ENCODE peak calls at places on chromosome 19, in ten cellular contexts. One of them, this sample, is unnamed.

GRCh38 chr19:48913114-48913513 is 13.0 kb downstream of the NUCB1 start:
- DNase-seq in A172: no peak
- DNase-seq in GM04504: no peak
- DNase-seq in omental fat pad: no peak
- DNase-seq in GM12891: no peak
- DNase-seq in HT1080: no peak
- DNase-seq in effector memory CD8-positive, alpha-beta T cell: peak; percentile 22
- DNase-seq in activated CD8-positive, alpha-beta memory T cell treated with anti-CD3 and anti-CD28 coated beads, Interleukin-2, amount 50 U/mL, for 4 hours: no peak
- DNase-seq in stimulated activated CD4-positive, alpha-beta T cell treated with anti-CD3 and anti-CD28 coated beads, TNF-alpha, amount 100 ng/mL, for 1 hour: no peak
- DNase-seq in tibial artery: no peak
- DNase-seq in this sample: no peak

GRCh38 chr19:45922281-45922680 is 7.7 kb upstream of the NANOS2 start:
- DNase-seq in A172: no peak
- DNase-seq in GM04504: no peak
- DNase-seq in omental fat pad: no peak
- DNase-seq in GM12891: no peak
- DNase-seq in HT1080: no peak
- DNase-seq in effector memory CD8-positive, alpha-beta T cell: no peak
- DNase-seq in activated CD8-positive, alpha-beta memory T cell treated with anti-CD3 and anti-CD28 coated beads, Interleukin-2, amount 50 U/mL, for 4 hours: no peak
- DNase-seq in stimulated activated CD4-positive, alpha-beta T cell treated with anti-CD3 and anti-CD28 coated beads, TNF-alpha, amount 100 ng/mL, for 1 hour: no peak
- DNase-seq in tibial artery: no peak
- DNase-seq in this sample: no peak

GRCh38 chr19:46265217-46265828 is 31.5 kb upstream of the HIF3A start:
- DNase-seq in A172: peak; percentile 41
- DNase-seq in GM04504: peak; percentile 57
- DNase-seq in omental fat pad: no peak
- DNase-seq in GM12891: peak; percentile 56
- DNase-seq in HT1080: peak; percentile 76
- DNase-seq in effector memory CD8-positive, alpha-beta T cell: peak; percentile 74
- DNase-seq in activated CD8-positive, alpha-beta memory T cell treated with anti-CD3 and anti-CD28 coated beads, Interleukin-2, amount 50 U/mL, for 4 hours: peak; percentile 68
- DNase-seq in stimulated activated CD4-positive, alpha-beta T cell treated with anti-CD3 and anti-CD28 coated beads, TNF-alpha, amount 100 ng/mL, for 1 hour: peak; percentile 34
- DNase-seq in tibial artery: peak; percentile 51
- DNase-seq in this sample: peak; percentile 84

GRCh38 chr19:29119582-29119981 is 93.4 kb downstream of the UQCRFS1 start:
- DNase-seq in A172: no peak
- DNase-seq in GM04504: peak; percentile 1
- DNase-seq in omental fat pad: no peak
- DNase-seq in GM12891: no peak
- DNase-seq in HT1080: no peak
- DNase-seq in effector memory CD8-positive, alpha-beta T cell: no peak
- DNase-seq in activated CD8-positive, alpha-beta memory T cell treated with anti-CD3 and anti-CD28 coated beads, Interleukin-2, amount 50 U/mL, for 4 hours: no peak
- DNase-seq in stimulated activated CD4-positive, alpha-beta T cell treated with anti-CD3 and anti-CD28 coated beads, TNF-alpha, amount 100 ng/mL, for 1 hour: no peak
- DNase-seq in tibial artery: no peak
- DNase-seq in this sample: no peak

GRCh38 chr19:10620786-10621185 is 4.6 kb upstream of the SLC44A2 start:
- DNase-seq in A172: no peak
- DNase-seq in GM04504: no peak
- DNase-seq in omental fat pad: no peak
- DNase-seq in GM12891: no peak
- DNase-seq in HT1080: no peak
- DNase-seq in effector memory CD8-positive, alpha-beta T cell: no peak
- DNase-seq in activated CD8-positive, alpha-beta memory T cell treated with anti-CD3 and anti-CD28 coated beads, Interleukin-2, amount 50 U/mL, for 4 hours: no peak
- DNase-seq in stimulated activated CD4-positive, alpha-beta T cell treated with anti-CD3 and anti-CD28 coated beads, TNF-alpha, amount 100 ng/mL, for 1 hour: no peak
- DNase-seq in tibial artery: no peak
- DNase-seq in this sample: no peak

GRCh38 chr19:39347332-39348227 is 5.4 kb downstream of the SAMD4B start:
- DNase-seq in A172: no peak
- DNase-seq in GM04504: no peak
- DNase-seq in omental fat pad: no peak
- DNase-seq in GM12891: no peak
- DNase-seq in HT1080: no peak
- DNase-seq in effector memory CD8-positive, alpha-beta T cell: no peak
- DNase-seq in activated CD8-positive, alpha-beta memory T cell treated with anti-CD3 and anti-CD28 coated beads, Interleukin-2, amount 50 U/mL, for 4 hours: no peak
- DNase-seq in stimulated activated CD4-positive, alpha-beta T cell treated with anti-CD3 and anti-CD28 coated beads, TNF-alpha, amount 100 ng/mL, for 1 hour: no peak
- DNase-seq in tibial artery: no peak
- DNase-seq in this sample: no peak

GRCh38 chr19:16861875-16862274 is 26.9 kb upstream of the F2RL3 start:
- DNase-seq in A172: no peak
- DNase-seq in GM04504: no peak
- DNase-seq in omental fat pad: no peak
- DNase-seq in GM12891: no peak
- DNase-seq in HT1080: no peak
- DNase-seq in effector memory CD8-positive, alpha-beta T cell: no peak
- DNase-seq in activated CD8-positive, alpha-beta memory T cell treated with anti-CD3 and anti-CD28 coated beads, Interleukin-2, amount 50 U/mL, for 4 hours: no peak
- DNase-seq in stimulated activated CD4-positive, alpha-beta T cell treated with anti-CD3 and anti-CD28 coated beads, TNF-alpha, amount 100 ng/mL, for 1 hour: no peak
- DNase-seq in tibial artery: no peak
- DNase-seq in this sample: no peak

GRCh38 chr19:19860756-19861390 is 4.8 kb upstream of the ZNF253 start:
- DNase-seq in A172: no peak
- DNase-seq in GM04504: no peak
- DNase-seq in omental fat pad: peak; percentile 54
- DNase-seq in GM12891: no peak
- DNase-seq in HT1080: no peak
- DNase-seq in effector memory CD8-positive, alpha-beta T cell: peak; percentile 30
- DNase-seq in activated CD8-positive, alpha-beta memory T cell treated with anti-CD3 and anti-CD28 coated beads, Interleukin-2, amount 50 U/mL, for 4 hours: peak; percentile 51
- DNase-seq in stimulated activated CD4-positive, alpha-beta T cell treated with anti-CD3 and anti-CD28 coated beads, TNF-alpha, amount 100 ng/mL, for 1 hour: peak; percentile 13
- DNase-seq in tibial artery: no peak
- DNase-seq in this sample: no peak

GRCh38 chr19:50749490-50749889 is 20.8 kb upstream of the GPR32 start:
- DNase-seq in A172: no peak
- DNase-seq in GM04504: no peak
- DNase-seq in omental fat pad: no peak
- DNase-seq in GM12891: no peak
- DNase-seq in HT1080: no peak
- DNase-seq in effector memory CD8-positive, alpha-beta T cell: no peak
- DNase-seq in activated CD8-positive, alpha-beta memory T cell treated with anti-CD3 and anti-CD28 coated beads, Interleukin-2, amount 50 U/mL, for 4 hours: no peak
- DNase-seq in stimulated activated CD4-positive, alpha-beta T cell treated with anti-CD3 and anti-CD28 coated beads, TNF-alpha, amount 100 ng/mL, for 1 hour: no peak
- DNase-seq in tibial artery: no peak
- DNase-seq in this sample: no peak

GRCh38 chr19:6210721-6211600 is 68.8 kb downstream of the MLLT1 start:
- DNase-seq in A172: no peak
- DNase-seq in GM04504: no peak
- DNase-seq in omental fat pad: no peak
- DNase-seq in GM12891: no peak
- DNase-seq in HT1080: no peak
- DNase-seq in effector memory CD8-positive, alpha-beta T cell: no peak
- DNase-seq in activated CD8-positive, alpha-beta memory T cell treated with anti-CD3 and anti-CD28 coated beads, Interleukin-2, amount 50 U/mL, for 4 hours: no peak
- DNase-seq in stimulated activated CD4-positive, alpha-beta T cell treated with anti-CD3 and anti-CD28 coated beads, TNF-alpha, amount 100 ng/mL, for 1 hour: no peak
- DNase-seq in tibial artery: no peak
- DNase-seq in this sample: no peak

GRCh38 chr19:46598372-46598917 is 2.7 kb upstream of the CALM3 start:
- DNase-seq in A172: no peak
- DNase-seq in GM04504: no peak
- DNase-seq in omental fat pad: no peak
- DNase-seq in GM12891: no peak
- DNase-seq in HT1080: no peak
- DNase-seq in effector memory CD8-positive, alpha-beta T cell: no peak
- DNase-seq in activated CD8-positive, alpha-beta memory T cell treated with anti-CD3 and anti-CD28 coated beads, Interleukin-2, amount 50 U/mL, for 4 hours: no peak
- DNase-seq in stimulated activated CD4-positive, alpha-beta T cell treated with anti-CD3 and anti-CD28 coated beads, TNF-alpha, amount 100 ng/mL, for 1 hour: no peak
- DNase-seq in tibial artery: no peak
- DNase-seq in this sample: no peak

GRCh38 chr19:45468159-45468651 is 409 bp downstream of the FOSB start:
- DNase-seq in A172: no peak
- DNase-seq in GM04504: no peak
- DNase-seq in omental fat pad: no peak
- DNase-seq in GM12891: no peak
- DNase-seq in HT1080: no peak
- DNase-seq in effector memory CD8-positive, alpha-beta T cell: peak; percentile 60
- DNase-seq in activated CD8-positive, alpha-beta memory T cell treated with anti-CD3 and anti-CD28 coated beads, Interleukin-2, amount 50 U/mL, for 4 hours: peak; percentile 42
- DNase-seq in stimulated activated CD4-positive, alpha-beta T cell treated with anti-CD3 and anti-CD28 coated beads, TNF-alpha, amount 100 ng/mL, for 1 hour: no peak
- DNase-seq in tibial artery: no peak
- DNase-seq in this sample: no peak

GRCh38 chr19:42396248-42396541 is 6.1 kb upstream of the CNFN start:
- DNase-seq in A172: no peak
- DNase-seq in GM04504: no peak
- DNase-seq in omental fat pad: no peak
- DNase-seq in GM12891: no peak
- DNase-seq in HT1080: no peak
- DNase-seq in effector memory CD8-positive, alpha-beta T cell: no peak
- DNase-seq in activated CD8-positive, alpha-beta memory T cell treated with anti-CD3 and anti-CD28 coated beads, Interleukin-2, amount 50 U/mL, for 4 hours: no peak
- DNase-seq in stimulated activated CD4-positive, alpha-beta T cell treated with anti-CD3 and anti-CD28 coated beads, TNF-alpha, amount 100 ng/mL, for 1 hour: no peak
- DNase-seq in tibial artery: no peak
- DNase-seq in this sample: no peak

GRCh38 chr19:14570864-14571527 is 870 bp downstream of the NDUFB7 start:
- DNase-seq in A172: no peak
- DNase-seq in GM04504: no peak
- DNase-seq in omental fat pad: no peak
- DNase-seq in GM12891: no peak
- DNase-seq in HT1080: no peak
- DNase-seq in effector memory CD8-positive, alpha-beta T cell: no peak
- DNase-seq in activated CD8-positive, alpha-beta memory T cell treated with anti-CD3 and anti-CD28 coated beads, Interleukin-2, amount 50 U/mL, for 4 hours: no peak
- DNase-seq in stimulated activated CD4-positive, alpha-beta T cell treated with anti-CD3 and anti-CD28 coated beads, TNF-alpha, amount 100 ng/mL, for 1 hour: no peak
- DNase-seq in tibial artery: no peak
- DNase-seq in this sample: no peak

GRCh38 chr19:38388310-38389100 is at the start of gene SPRED3:
- DNase-seq in A172: peak; percentile 78
- DNase-seq in GM04504: no peak
- DNase-seq in omental fat pad: no peak
- DNase-seq in GM12891: no peak
- DNase-seq in HT1080: no peak
- DNase-seq in effector memory CD8-positive, alpha-beta T cell: no peak
- DNase-seq in activated CD8-positive, alpha-beta memory T cell treated with anti-CD3 and anti-CD28 coated beads, Interleukin-2, amount 50 U/mL, for 4 hours: no peak
- DNase-seq in stimulated activated CD4-positive, alpha-beta T cell treated with anti-CD3 and anti-CD28 coated beads, TNF-alpha, amount 100 ng/mL, for 1 hour: no peak
- DNase-seq in tibial artery: no peak
- DNase-seq in this sample: peak; percentile 52

GRCh38 chr19:11767633-11768133 is 883 bp downstream of the ZNF441 start:
- DNase-seq in A172: peak; percentile 18
- DNase-seq in GM04504: peak; percentile 22
- DNase-seq in omental fat pad: no peak
- DNase-seq in GM12891: peak; percentile 13
- DNase-seq in HT1080: peak; percentile 5
- DNase-seq in effector memory CD8-positive, alpha-beta T cell: peak; percentile 4
- DNase-seq in activated CD8-positive, alpha-beta memory T cell treated with anti-CD3 and anti-CD28 coated beads, Interleukin-2, amount 50 U/mL, for 4 hours: peak; percentile 19
- DNase-seq in stimulated activated CD4-positive, alpha-beta T cell treated with anti-CD3 and anti-CD28 coated beads, TNF-alpha, amount 100 ng/mL, for 1 hour: no peak
- DNase-seq in tibial artery: peak; percentile 45
- DNase-seq in this sample: no peak

GRCh38 chr19:13062317-13062716 is 40.3 kb downstream of the LYL1 start:
- DNase-seq in A172: no peak
- DNase-seq in GM04504: no peak
- DNase-seq in omental fat pad: no peak
- DNase-seq in GM12891: no peak
- DNase-seq in HT1080: no peak
- DNase-seq in effector memory CD8-positive, alpha-beta T cell: no peak
- DNase-seq in activated CD8-positive, alpha-beta memory T cell treated with anti-CD3 and anti-CD28 coated beads, Interleukin-2, amount 50 U/mL, for 4 hours: no peak
- DNase-seq in stimulated activated CD4-positive, alpha-beta T cell treated with anti-CD3 and anti-CD28 coated beads, TNF-alpha, amount 100 ng/mL, for 1 hour: no peak
- DNase-seq in tibial artery: no peak
- DNase-seq in this sample: no peak

GRCh38 chr19:52200044-52200443 is 10.2 kb downstream of the PPP2R1A start:
- DNase-seq in A172: peak; percentile 33
- DNase-seq in GM04504: peak; percentile 59
- DNase-seq in omental fat pad: peak; percentile 27
- DNase-seq in GM12891: no peak
- DNase-seq in HT1080: no peak
- DNase-seq in effector memory CD8-positive, alpha-beta T cell: no peak
- DNase-seq in activated CD8-positive, alpha-beta memory T cell treated with anti-CD3 and anti-CD28 coated beads, Interleukin-2, amount 50 U/mL, for 4 hours: no peak
- DNase-seq in stimulated activated CD4-positive, alpha-beta T cell treated with anti-CD3 and anti-CD28 coated beads, TNF-alpha, amount 100 ng/mL, for 1 hour: no peak
- DNase-seq in tibial artery: peak; percentile 74
- DNase-seq in this sample: no peak

GRCh38 chr19:35565016-35565856 is 1.8 kb upstream of the ATP4A start:
- DNase-seq in A172: no peak
- DNase-seq in GM04504: no peak
- DNase-seq in omental fat pad: no peak
- DNase-seq in GM12891: no peak
- DNase-seq in HT1080: no peak
- DNase-seq in effector memory CD8-positive, alpha-beta T cell: no peak
- DNase-seq in activated CD8-positive, alpha-beta memory T cell treated with anti-CD3 and anti-CD28 coated beads, Interleukin-2, amount 50 U/mL, for 4 hours: no peak
- DNase-seq in stimulated activated CD4-positive, alpha-beta T cell treated with anti-CD3 and anti-CD28 coated beads, TNF-alpha, amount 100 ng/mL, for 1 hour: no peak
- DNase-seq in tibial artery: no peak
- DNase-seq in this sample: no peak

GRCh38 chr19:48403606-48404005 is 10.1 kb downstream of the GRIN2D start:
- DNase-seq in A172: peak; percentile 67
- DNase-seq in GM04504: no peak
- DNase-seq in omental fat pad: no peak
- DNase-seq in GM12891: peak; percentile 74
- DNase-seq in HT1080: peak; percentile 68
- DNase-seq in effector memory CD8-positive, alpha-beta T cell: peak; percentile 46
- DNase-seq in activated CD8-positive, alpha-beta memory T cell treated with anti-CD3 and anti-CD28 coated beads, Interleukin-2, amount 50 U/mL, for 4 hours: peak; percentile 49
- DNase-seq in stimulated activated CD4-positive, alpha-beta T cell treated with anti-CD3 and anti-CD28 coated beads, TNF-alpha, amount 100 ng/mL, for 1 hour: no peak
- DNase-seq in tibial artery: peak; percentile 36
- DNase-seq in this sample: no peak

GRCh38 chr19:42376177-42376555 is 13.9 kb downstream of the CNFN start:
- DNase-seq in A172: no peak
- DNase-seq in GM04504: no peak
- DNase-seq in omental fat pad: no peak
- DNase-seq in GM12891: no peak
- DNase-seq in HT1080: no peak
- DNase-seq in effector memory CD8-positive, alpha-beta T cell: no peak
- DNase-seq in activated CD8-positive, alpha-beta memory T cell treated with anti-CD3 and anti-CD28 coated beads, Interleukin-2, amount 50 U/mL, for 4 hours: no peak
- DNase-seq in stimulated activated CD4-positive, alpha-beta T cell treated with anti-CD3 and anti-CD28 coated beads, TNF-alpha, amount 100 ng/mL, for 1 hour: no peak
- DNase-seq in tibial artery: no peak
- DNase-seq in this sample: no peak

GRCh38 chr19:55647732-55648656 is at the start of gene CCDC106:
- DNase-seq in A172: no peak
- DNase-seq in GM04504: no peak
- DNase-seq in omental fat pad: no peak
- DNase-seq in GM12891: no peak
- DNase-seq in HT1080: peak; percentile 61
- DNase-seq in effector memory CD8-positive, alpha-beta T cell: no peak
- DNase-seq in activated CD8-positive, alpha-beta memory T cell treated with anti-CD3 and anti-CD28 coated beads, Interleukin-2, amount 50 U/mL, for 4 hours: peak; percentile 73
- DNase-seq in stimulated activated CD4-positive, alpha-beta T cell treated with anti-CD3 and anti-CD28 coated beads, TNF-alpha, amount 100 ng/mL, for 1 hour: no peak
- DNase-seq in tibial artery: peak; percentile 60
- DNase-seq in this sample: peak; percentile 33

GRCh38 chr19:6271721-6272410 is 7.9 kb downstream of the MLLT1 start:
- DNase-seq in A172: no peak
- DNase-seq in GM04504: peak; percentile 70
- DNase-seq in omental fat pad: no peak
- DNase-seq in GM12891: no peak
- DNase-seq in HT1080: no peak
- DNase-seq in effector memory CD8-positive, alpha-beta T cell: no peak
- DNase-seq in activated CD8-positive, alpha-beta memory T cell treated with anti-CD3 and anti-CD28 coated beads, Interleukin-2, amount 50 U/mL, for 4 hours: no peak
- DNase-seq in stimulated activated CD4-positive, alpha-beta T cell treated with anti-CD3 and anti-CD28 coated beads, TNF-alpha, amount 100 ng/mL, for 1 hour: no peak
- DNase-seq in tibial artery: peak; percentile 83
- DNase-seq in this sample: no peak

GRCh38 chr19:40560092-40560507 is 16.6 kb upstream of the SHKBP1 start:
- DNase-seq in A172: no peak
- DNase-seq in GM04504: no peak
- DNase-seq in omental fat pad: no peak
- DNase-seq in GM12891: no peak
- DNase-seq in HT1080: no peak
- DNase-seq in effector memory CD8-positive, alpha-beta T cell: no peak
- DNase-seq in activated CD8-positive, alpha-beta memory T cell treated with anti-CD3 and anti-CD28 coated beads, Interleukin-2, amount 50 U/mL, for 4 hours: no peak
- DNase-seq in stimulated activated CD4-positive, alpha-beta T cell treated with anti-CD3 and anti-CD28 coated beads, TNF-alpha, amount 100 ng/mL, for 1 hour: no peak
- DNase-seq in tibial artery: no peak
- DNase-seq in this sample: no peak

GRCh38 chr19:41993612-41994483 is at the start of gene ATP1A3:
- DNase-seq in A172: peak; percentile 40
- DNase-seq in GM04504: no peak
- DNase-seq in omental fat pad: no peak
- DNase-seq in GM12891: peak; percentile 92
- DNase-seq in HT1080: no peak
- DNase-seq in effector memory CD8-positive, alpha-beta T cell: peak; percentile 59
- DNase-seq in activated CD8-positive, alpha-beta memory T cell treated with anti-CD3 and anti-CD28 coated beads, Interleukin-2, amount 50 U/mL, for 4 hours: peak; percentile 68
- DNase-seq in stimulated activated CD4-positive, alpha-beta T cell treated with anti-CD3 and anti-CD28 coated beads, TNF-alpha, amount 100 ng/mL, for 1 hour: peak; percentile 13
- DNase-seq in tibial artery: no peak
- DNase-seq in this sample: peak; percentile 77

GRCh38 chr19:1780272-1780957 is 27.1 kb downstream of the ONECUT3 start:
- DNase-seq in A172: no peak
- DNase-seq in GM04504: no peak
- DNase-seq in omental fat pad: no peak
- DNase-seq in GM12891: no peak
- DNase-seq in HT1080: peak; percentile 32
- DNase-seq in effector memory CD8-positive, alpha-beta T cell: no peak
- DNase-seq in activated CD8-positive, alpha-beta memory T cell treated with anti-CD3 and anti-CD28 coated beads, Interleukin-2, amount 50 U/mL, for 4 hours: no peak
- DNase-seq in stimulated activated CD4-positive, alpha-beta T cell treated with anti-CD3 and anti-CD28 coated beads, TNF-alpha, amount 100 ng/mL, for 1 hour: no peak
- DNase-seq in tibial artery: no peak
- DNase-seq in this sample: no peak

GRCh38 chr19:13099073-13099999 is 3.3 kb downstream of the LYL1 start:
- DNase-seq in A172: no peak
- DNase-seq in GM04504: peak; percentile 35
- DNase-seq in omental fat pad: no peak
- DNase-seq in GM12891: peak; percentile 71
- DNase-seq in HT1080: no peak
- DNase-seq in effector memory CD8-positive, alpha-beta T cell: peak; percentile 75
- DNase-seq in activated CD8-positive, alpha-beta memory T cell treated with anti-CD3 and anti-CD28 coated beads, Interleukin-2, amount 50 U/mL, for 4 hours: peak; percentile 74
- DNase-seq in stimulated activated CD4-positive, alpha-beta T cell treated with anti-CD3 and anti-CD28 coated beads, TNF-alpha, amount 100 ng/mL, for 1 hour: peak; percentile 56
- DNase-seq in tibial artery: peak; percentile 70
- DNase-seq in this sample: peak; percentile 4

GRCh38 chr19:10228925-10229324 is 2.2 kb downstream of the S1PR2 start:
- DNase-seq in A172: no peak
- DNase-seq in GM04504: no peak
- DNase-seq in omental fat pad: no peak
- DNase-seq in GM12891: no peak
- DNase-seq in HT1080: peak; percentile 32
- DNase-seq in effector memory CD8-positive, alpha-beta T cell: peak; percentile 32
- DNase-seq in activated CD8-positive, alpha-beta memory T cell treated with anti-CD3 and anti-CD28 coated beads, Interleukin-2, amount 50 U/mL, for 4 hours: peak; percentile 39
- DNase-seq in stimulated activated CD4-positive, alpha-beta T cell treated with anti-CD3 and anti-CD28 coated beads, TNF-alpha, amount 100 ng/mL, for 1 hour: no peak
- DNase-seq in tibial artery: no peak
- DNase-seq in this sample: no peak